ENCODE peak calls at places on chromosomes 5 and 9, in five cellular contexts. Y, I, R, O and F are unnamed samples.

GRCh38 chr9:99288830-99289229 is 66.7 kb downstream of the SEC61B start:
- DNase-seq in Y (no peak), I (no peak), R (no peak), O (no peak), F (no peak)

GRCh38 chr9:93574900-93575705 is 1.3 kb upstream of the PHF2 start:
- DNase-seq in Y (peak), I (peak), R (peak), O (no peak), F (no peak)

GRCh38 chr9:136507992-136508375 is 25.1 kb upstream of the SEC16A start:
- DNase-seq in Y (no peak), I (no peak), R (no peak), O (no peak), F (no peak)

GRCh38 chr5:151912360-151912759 is 12.3 kb downstream of the GLRA1 start:
- DNase-seq in Y (no peak), I (no peak), R (no peak), O (no peak), F (no peak)

GRCh38 chr9:100652850-100653249 is 75.0 kb downstream of the CAVIN4 start:
- DNase-seq in Y (no peak), I (no peak), R (no peak), O (no peak), F (no peak)

GRCh38 chr9:95511232-95511951 is 5.4 kb downstream of the PTCH1 start:
- DNase-seq in Y (peak), I (peak), R (no peak), O (no peak), F (no peak)

GRCh38 chr9:34635556-34635955 is 2.0 kb downstream of the SIGMAR1 start:
- DNase-seq in Y (no peak), I (no peak), R (no peak), O (no peak), F (no peak)

GRCh38 chr5:99763021-99763814 is 772.0 kb upstream of the FAM174A start:
- DNase-seq in Y (no peak), I (no peak), R (no peak), O (no peak), F (no peak)

GRCh38 chr5:160926428-160926827 is 74.4 kb upstream of the ATP10B start:
- DNase-seq in Y (no peak), I (peak), R (no peak), O (no peak), F (no peak)

GRCh38 chr9:20356392-20357206 is 265.7 kb downstream of the MLLT3 start:
- DNase-seq in Y (no peak), I (peak), R (no peak), O (peak), F (no peak)

GRCh38 chr5:91302335-91302734 is 80.8 kb downstream of the ARRDC3 start:
- DNase-seq in Y (no peak), I (no peak), R (no peak), O (no peak), F (no peak)

GRCh38 chr5:57494104-57495098 is 11.8 kb upstream of the ACTBL2 start:
- DNase-seq in Y (no peak), I (peak), R (no peak), O (no peak), F (peak)

GRCh38 chr9:123544007-123544827 is 188.2 kb downstream of the CRB2 start:
- DNase-seq in Y (no peak), I (no peak), R (no peak), O (peak), F (peak)

GRCh38 chr9:113410207-113411158 is at the start of the genes C9orf43 and POLE3:
- DNase-seq in Y (peak), I (peak), R (peak), O (peak), F (peak)

GRCh38 chr5:141753971-141754713 is 72.1 kb upstream of the ARAP3 start:
- DNase-seq in Y (no peak), I (peak), R (no peak), O (no peak), F (peak)

GRCh38 chr5:124935060-124935459 is 188.6 kb upstream of the ZNF608 start:
- DNase-seq in Y (no peak), I (no peak), R (no peak), O (no peak), F (no peak)

GRCh38 chr5:5374034-5374715 is 48.3 kb upstream of the ICE1 start:
- DNase-seq in Y (no peak), I (no peak), R (no peak), O (no peak), F (no peak)

GRCh38 chr5:57717555-57717954 is 234.9 kb upstream of the ACTBL2 start:
- DNase-seq in Y (no peak), I (no peak), R (no peak), O (no peak), F (no peak)

GRCh38 chr5:18965893-18966292 is 1022.1 kb downstream of the CDH18 start:
- DNase-seq in Y (no peak), I (no peak), R (no peak), O (no peak), F (no peak)

GRCh38 chr9:37430841-37431597 is 8.5 kb downstream of the GRHPR start:
- DNase-seq in Y (no peak), I (no peak), R (no peak), O (no peak), F (no peak)

GRCh38 chr5:137051165-137051564 is 448.0 kb downstream of the SPOCK1 start:
- DNase-seq in Y (no peak), I (no peak), R (no peak), O (no peak), F (no peak)

GRCh38 chr5:170132642-170133448 is 27.1 kb downstream of the FOXI1 start:
- DNase-seq in Y (no peak), I (no peak), R (no peak), O (no peak), F (no peak)

GRCh38 chr9:18014556-18014955 is 435.7 kb downstream of the SH3GL2 start:
- DNase-seq in Y (no peak), I (no peak), R (no peak), O (no peak), F (no peak)

GRCh38 chr5:12237837-12238575 is 333.8 kb upstream of the CTNND2 start:
- DNase-seq in Y (no peak), I (no peak), R (no peak), O (no peak), F (no peak)

GRCh38 chr5:68239485-68239884 is 23.9 kb downstream of the PIK3R1 start:
- DNase-seq in Y (peak), I (peak), R (no peak), O (no peak), F (peak)

GRCh38 chr5:166166071-166166470 is 2125.4 kb upstream of the WWC1 start:
- DNase-seq in Y (no peak), I (no peak), R (no peak), O (no peak), F (no peak)

GRCh38 chr5:167982-168660 is 23.2 kb upstream of the LRRC14B start:
- DNase-seq in Y (peak), I (no peak), R (no peak), O (no peak), F (no peak)

GRCh38 chr5:126002222-126002897 is 420.8 kb upstream of the GRAMD2B start:
- DNase-seq in Y (no peak), I (peak), R (no peak), O (no peak), F (no peak)

GRCh38 chr5:74766348-74766886 is 500 bp downstream of the GFM2 start:
- DNase-seq in Y (no peak), I (no peak), R (no peak), O (no peak), F (peak)

GRCh38 chr5:68251804-68252648 is 36.5 kb downstream of the PIK3R1 start:
- DNase-seq in Y (no peak), I (no peak), R (peak), O (no peak), F (no peak)

GRCh38 chr9:77879344-77880089 is 152.1 kb downstream of the GNAQ start:
- DNase-seq in Y (no peak), I (peak), R (no peak), O (no peak), F (no peak)

GRCh38 chr5:112419050-112419595 is at the start of gene EPB41L4A:
- DNase-seq in Y (no peak), I (peak), R (no peak), O (no peak), F (no peak)

GRCh38 chr9:1320041-1320440 is 269.9 kb downstream of the DMRT2 start:
- DNase-seq in Y (no peak), I (no peak), R (no peak), O (no peak), F (no peak)

GRCh38 chr5:108753331-108753730 is 5.6 kb downstream of the FER start:
- DNase-seq in Y (no peak), I (no peak), R (no peak), O (no peak), F (no peak)

GRCh38 chr9:37920471-37921167 is 16.7 kb upstream of the SLC25A51 start:
- DNase-seq in Y (no peak), I (no peak), R (no peak), O (no peak), F (peak)

GRCh38 chr5:15009420-15009819 is 137.8 kb upstream of the ANKH start:
- DNase-seq in Y (no peak), I (no peak), R (no peak), O (peak), F (no peak)

GRCh38 chr9:107644774-107645463 is 155.3 kb upstream of the KLF4 start:
- DNase-seq in Y (peak), I (no peak), R (no peak), O (no peak), F (peak)

GRCh38 chr9:127154390-127155191 is 32.2 kb upstream of the ANGPTL2 start:
- DNase-seq in Y (peak), I (peak), R (peak), O (no peak), F (no peak)
- H3K4me3 ChIP-seq in Y (no peak), I (no peak), R (peak), O (no peak), F (no peak)

GRCh38 chr5:150517272-150518152 is 9.6 kb downstream of the NDST1 start:
- DNase-seq in Y (no peak), I (peak), R (no peak), O (no peak), F (no peak)
- TF ChIP-seq POLR2AphosphoS5 in Y (no peak), I (peak), R (no peak), O (no peak), F (no peak)

GRCh38 chr9:130172858-130173461 is 756 bp downstream of the NCS1 start:
- DNase-seq in Y (no peak), I (no peak), R (no peak), O (no peak), F (no peak)

GRCh38 chr9:130174025-130174424 is 1.8 kb downstream of the NCS1 start:
- DNase-seq in Y (no peak), I (no peak), R (no peak), O (no peak), F (no peak)

GRCh38 chr9:130173462-130173876 is 1.3 kb downstream of the NCS1 start:
- DNase-seq in Y (no peak), I (no peak), R (no peak), O (no peak), F (no peak)

GRCh38 chr9:130171226-130172148 is 717 bp upstream of the NCS1 start:
- DNase-seq in Y (no peak), I (no peak), R (no peak), O (no peak), F (no peak)

GRCh38 chr9:130172161-130172857 is at the start of gene NCS1:
- DNase-seq in Y (no peak), I (peak), R (no peak), O (no peak), F (peak)
- H3K4me3 ChIP-seq in Y (peak), I (peak), R (peak), O (peak), F (peak)

GRCh38 chr9:76615149-76615548 is 149.1 kb upstream of the PCA3 start:
- DNase-seq in Y (no peak), I (peak), R (no peak), O (no peak), F (no peak)
- TF ChIP-seq POLR2AphosphoS5 in Y (no peak), I (peak), R (no peak), O (no peak), F (no peak)

GRCh38 chr5:3592298-3592697 is 3.3 kb upstream of the IRX1 start:
- DNase-seq in Y (no peak), I (no peak), R (no peak), O (no peak), F (no peak)

GRCh38 chr5:3594514-3595101 is 1.0 kb upstream of the IRX1 start:
- DNase-seq in Y (no peak), I (no peak), R (no peak), O (no peak), F (no peak)

GRCh38 chr5:3596261-3596825 is 711 bp downstream of the IRX1 start:
- DNase-seq in Y (no peak), I (no peak), R (no peak), O (no peak), F (no peak)

GRCh38 chr5:3595102-3595961 is at the start of gene IRX1:
- DNase-seq in Y (no peak), I (no peak), R (no peak), O (no peak), F (no peak)

GRCh38 chr5:3593771-3594513 is 1.7 kb upstream of the IRX1 start:
- DNase-seq in Y (no peak), I (no peak), R (no peak), O (no peak), F (no peak)
- H3K4me3 ChIP-seq in Y (peak), I (peak), R (peak), O (no peak), F (no peak)

GRCh38 chr5:9118852-9119251 is 427.0 kb downstream of the SEMA5A start:
- DNase-seq in Y (no peak), I (no peak), R (no peak), O (no peak), F (no peak)
- TF ChIP-seq POLR2AphosphoS5 in Y (no peak), I (no peak), R (no peak), O (no peak), F (no peak)

GRCh38 chr9:35792044-35792813 is 838 bp downstream of the NPR2 start:
- DNase-seq in Y (peak), I (no peak), R (no peak), O (no peak), F (no peak)

GRCh38 chr9:35791321-35791921 is at the start of gene NPR2:
- DNase-seq in Y (no peak), I (no peak), R (no peak), O (no peak), F (no peak)

GRCh38 chr9:35790025-35790384 is 1.4 kb upstream of the NPR2 start:
- DNase-seq in Y (no peak), I (no peak), R (no peak), O (no peak), F (no peak)

GRCh38 chr9:35789541-35789940 is 1.9 kb upstream of the NPR2 start:
- DNase-seq in Y (no peak), I (no peak), R (no peak), O (no peak), F (no peak)

GRCh38 chr9:35790385-35791291 is 753 bp upstream of the NPR2 start:
- DNase-seq in Y (peak), I (peak), R (no peak), O (no peak), F (peak)
- H3K4me3 ChIP-seq in Y (peak), I (peak), R (peak), O (no peak), F (no peak)

DNA sequence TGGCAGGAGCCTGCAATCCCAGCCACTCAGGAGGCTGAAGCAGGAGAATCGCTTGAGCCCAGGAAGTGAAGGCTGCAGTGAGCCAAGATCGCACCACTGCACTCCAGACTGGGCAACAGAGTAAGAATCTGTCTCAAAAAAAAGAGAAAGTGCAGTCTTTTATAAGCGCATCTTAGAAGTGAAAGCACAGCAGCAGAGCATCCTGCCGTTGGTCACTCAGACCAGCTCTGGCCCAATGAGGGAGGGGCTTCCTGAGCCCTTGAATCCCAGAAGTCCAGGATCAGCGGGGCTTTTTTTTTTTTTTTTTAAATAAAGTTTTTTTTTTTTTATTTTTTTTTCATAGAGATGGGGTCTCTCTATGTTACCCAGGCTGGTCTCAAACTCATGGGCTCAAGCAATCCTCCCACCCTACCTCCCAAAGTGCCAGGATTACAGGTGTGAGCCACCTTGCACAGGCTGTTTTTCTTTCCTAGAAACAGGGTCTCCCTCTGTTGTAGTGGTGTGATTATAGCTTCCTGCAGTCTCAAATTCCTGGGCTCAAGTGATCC is 42.3 kb downstream of the NAIF1 start:
- DNase-seq in Y (no peak), I (no peak), R (no peak), O (no peak), F (no peak)
- TF ChIP-seq POLR2AphosphoS5 in Y (no peak), I (no peak), R (no peak), O (no peak), F (no peak)

DNA sequence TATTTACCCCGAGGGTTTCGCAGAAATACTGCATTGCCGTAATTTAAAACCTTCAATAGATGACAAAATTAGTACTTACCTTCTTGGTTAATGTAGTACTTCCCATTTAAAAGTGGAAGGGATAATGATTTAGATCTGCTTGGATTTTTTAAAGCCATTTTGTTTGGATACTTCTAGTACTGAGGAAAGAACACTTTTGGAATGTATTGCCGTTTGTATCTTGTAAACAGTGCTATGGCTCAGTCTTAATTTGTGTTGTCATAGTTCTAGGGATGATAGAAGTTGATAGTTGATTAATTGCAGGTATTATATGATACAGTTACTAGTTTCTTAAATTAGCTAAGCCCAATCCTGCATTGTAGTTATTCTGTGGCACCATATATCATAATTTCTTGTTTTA is 33.1 kb downstream of the TNPO1 start:
- DNase-seq in Y (no peak), I (no peak), R (no peak), O (no peak), F (no peak)
- H3K4me3 ChIP-seq in Y (peak), I (peak), R (peak), O (peak), F (peak)

DNA sequence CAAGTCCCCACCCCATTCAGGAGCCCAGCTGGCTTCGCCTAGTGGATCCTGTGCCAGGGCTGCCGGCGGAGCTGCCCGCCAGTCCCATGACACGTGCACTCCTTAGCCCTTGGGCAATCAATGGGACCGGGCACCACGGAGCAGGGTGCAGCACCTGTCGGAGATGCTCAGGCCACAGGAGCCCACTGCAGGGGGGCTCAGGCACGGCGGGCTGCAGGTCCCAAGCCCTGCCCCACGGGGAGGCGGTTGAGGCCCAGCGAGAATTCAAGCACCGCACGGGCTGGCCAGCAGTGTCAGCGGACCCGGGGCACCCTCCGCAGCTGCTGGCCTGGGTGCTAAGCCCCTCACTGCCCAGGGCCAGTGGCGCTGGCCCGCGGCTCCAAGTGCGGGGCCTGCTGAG is 969.7 kb upstream of the CDH10 start:
- DNase-seq in Y (peak), I (no peak), R (no peak), O (no peak), F (no peak)
- TF ChIP-seq POLR2AphosphoS5 in Y (no peak), I (no peak), R (no peak), O (no peak), F (no peak)